ENCODE peak calls at places on chromosomes 13 and 19, in five cellular contexts. H is mammary epithelial cell, J is aorta, A is coronary artery, F is astrocyte of the spinal cord. O is an unnamed sample.

GRCh38 chr19:16087940-16088339 is 11.6 kb downstream of the TPM4 start:
- DNase-seq in H (no peak), A (no peak), J (no peak), F (no peak), O (no peak)

GRCh38 chr13:60143775-60144174 is 20.0 kb downstream of the DIAPH3 start:
- DNase-seq in A (no peak), F (no peak), H (no peak), J (no peak), O (no peak)

GRCh38 chr13:72025836-72026235 is 158.8 kb upstream of the DACH1 start:
- DNase-seq in J (no peak), F (peak; percentile 13), A (no peak), H (no peak), O (no peak)

GRCh38 chr19:7637374-7638256 is 705 bp downstream of the STXBP2 start:
- DNase-seq in J (peak; percentile 73), H (peak; percentile 8), A (no peak), F (no peak), O (no peak)

GRCh38 chr19:40714519-40715299 is 2.0 kb downstream of the COQ8B start:
- DNase-seq in A (peak; percentile 95), H (peak; percentile 89), F (peak; percentile 95), J (peak; percentile 96), O (peak; percentile 78)

GRCh38 chr19:29683009-29683408 is 17.7 kb downstream of the PLEKHF1 start:
- DNase-seq in H (peak; percentile 49), J (peak; percentile 10), A (no peak), F (peak; percentile 30), O (no peak)

GRCh38 chr19:11456659-11457058 is 21.2 kb downstream of the PRKCSH start:
- DNase-seq in H (no peak), F (no peak), J (no peak), A (no peak), O (no peak)

GRCh38 chr13:113981201-113981605 is 7.3 kb upstream of the C13orf46 start:
- DNase-seq in F (peak; percentile 84), H (peak; percentile 81), J (peak; percentile 42), A (no peak), O (no peak)

GRCh38 chr13:113369881-113370280 is 6.0 kb upstream of the GRTP1 start:
- DNase-seq in H (no peak), J (no peak), A (no peak), F (no peak), O (no peak)

GRCh38 chr19:35901055-35901644 is 810 bp upstream of the NFKBID start:
- DNase-seq in J (no peak), A (no peak), H (no peak), F (peak; percentile 9), O (no peak)

GRCh38 chr19:35899547-35900214 is 659 bp downstream of the NFKBID start:
- DNase-seq in A (no peak), F (peak; percentile 77), J (peak; percentile 90), H (peak; percentile 82), O (peak; percentile 36)

GRCh38 chr19:35895911-35896642 is 4.3 kb downstream of the NFKBID start:
- DNase-seq in A (no peak), H (no peak), J (no peak), F (no peak), O (no peak)

GRCh38 chr19:35896643-35897040 is 3.7 kb downstream of the NFKBID start:
- DNase-seq in J (no peak), A (no peak), H (no peak), F (no peak), O (no peak)

DNA sequence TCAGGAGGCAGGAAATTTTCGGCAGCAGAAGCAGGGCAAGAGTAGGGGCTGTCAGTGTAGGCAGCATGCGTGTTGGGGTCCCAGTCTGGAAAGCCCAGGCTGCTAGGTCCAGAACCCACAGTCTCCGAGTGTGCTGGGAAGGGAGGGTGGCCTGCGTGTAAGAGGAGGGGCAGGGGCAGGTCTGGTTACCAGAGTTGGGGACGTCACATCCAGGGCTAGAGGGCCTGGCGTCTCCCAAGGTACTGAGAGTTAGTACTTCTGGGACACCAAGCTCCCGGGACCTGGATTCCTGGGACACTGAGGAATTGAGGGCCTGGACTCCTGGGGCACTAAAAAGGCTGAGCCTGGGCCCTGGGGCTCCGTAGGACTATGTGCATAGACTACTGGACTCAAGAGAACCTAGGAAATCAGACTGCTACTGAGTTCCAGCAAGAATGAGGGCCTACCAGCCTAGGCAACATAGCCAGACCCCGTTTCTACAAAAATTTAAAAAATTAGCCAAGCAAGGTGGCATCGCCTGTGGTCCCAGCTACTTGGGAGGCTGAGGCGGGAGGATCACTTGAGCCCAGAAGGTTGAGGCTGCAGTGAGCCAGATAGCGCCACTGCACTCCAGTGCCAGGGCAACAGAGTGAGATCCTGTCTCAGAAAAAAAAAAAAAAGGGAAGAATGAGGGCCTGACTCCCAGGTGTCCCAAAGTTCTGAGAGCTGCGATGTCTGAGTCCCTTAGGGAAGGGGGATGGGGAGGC is 2.5 kb downstream of the NFKBID start:
- DNase-seq in H (no peak), J (no peak), F (no peak), A (no peak), O (no peak)
- H3K4me3 ChIP-seq in H (peak overlapping the region; percentile 82), J (no peak overlapping the region), F (peak overlapping the region; percentile 72), A (peak overlapping the region; percentile 82), O (peak overlapping the region; percentile 78)

DNA sequence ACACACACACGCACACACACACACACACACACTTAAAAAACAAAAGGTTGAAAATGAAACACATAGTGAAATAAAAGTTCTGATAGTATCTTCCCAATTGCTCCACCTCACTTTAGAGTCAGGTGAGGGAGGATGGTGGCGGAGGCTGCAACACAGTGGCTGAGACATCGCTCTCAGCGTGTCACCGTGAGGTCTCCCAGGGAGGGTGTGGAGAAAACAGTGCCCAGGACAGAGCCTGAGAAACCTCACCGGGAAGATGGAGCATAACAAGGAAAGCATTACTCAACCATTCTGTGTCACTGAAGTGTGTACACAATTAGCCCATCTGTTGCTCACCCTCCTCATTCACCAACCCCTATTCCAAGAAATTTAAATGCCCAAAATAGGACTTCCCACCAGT is 111.4 kb upstream of the USP29 start:
- DNase-seq in J (no peak), A (no peak), F (no peak), H (no peak), O (no peak)
- H3K4me3 ChIP-seq in J (no peak overlapping the region), A (no peak overlapping the region), F (no peak overlapping the region), H (no peak overlapping the region), O (no peak overlapping the region)

GRCh38 chr13:98141509-98141908 is 1.4 kb upstream of the FARP1 start:
- DNase-seq in A (no peak), F (no peak), J (no peak), H (no peak), O (no peak)

GRCh38 chr13:98142427-98143156 is at the start of gene FARP1:
- DNase-seq in H (peak; percentile 77), A (peak; percentile 82), F (peak; percentile 66), J (peak; percentile 80), O (peak; percentile 18)

GRCh38 chr13:98141091-98141490 is 1.8 kb upstream of the FARP1 start:
- DNase-seq in J (no peak), A (no peak), F (no peak), H (no peak), O (no peak)

GRCh38 chr13:98143157-98143553 is 261 bp downstream of the FARP1 start:
- DNase-seq in F (no peak), J (peak; percentile 57), H (no peak), A (no peak), O (no peak)

DNA sequence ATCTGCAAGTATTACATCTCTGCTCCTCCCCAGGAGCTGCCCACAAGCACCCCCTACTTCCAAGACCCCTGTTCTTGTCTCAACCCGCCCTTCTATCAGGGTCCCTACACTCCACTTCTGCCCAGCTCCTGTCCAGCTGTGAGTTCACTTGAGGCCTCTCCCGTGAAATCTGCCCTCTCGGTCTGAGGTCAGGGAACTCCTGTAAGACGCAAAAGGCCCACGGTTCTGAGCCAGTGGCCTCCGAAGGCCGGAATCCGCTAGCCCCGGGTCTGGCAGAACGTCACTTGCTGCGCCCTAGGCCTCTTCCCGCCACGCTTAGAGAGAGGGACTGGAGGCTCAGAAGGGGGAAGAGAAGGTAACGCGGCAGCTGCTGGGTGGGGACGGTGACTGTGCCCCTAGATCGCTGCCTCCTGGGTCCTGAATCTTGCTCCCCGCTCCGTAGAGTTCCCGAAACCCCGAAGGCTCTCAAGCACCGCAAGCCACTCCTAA is 912 bp upstream of the FARP1 start:
- DNase-seq in J (peak; percentile 60), F (no peak), H (no peak), A (peak; percentile 73), O (no peak)
- H3K4me3 ChIP-seq in J (no peak overlapping the region), F (peak overlapping the region; percentile 52), H (no peak overlapping the region), A (peak overlapping the region; percentile 96), O (peak overlapping the region; percentile 61)

DNA sequence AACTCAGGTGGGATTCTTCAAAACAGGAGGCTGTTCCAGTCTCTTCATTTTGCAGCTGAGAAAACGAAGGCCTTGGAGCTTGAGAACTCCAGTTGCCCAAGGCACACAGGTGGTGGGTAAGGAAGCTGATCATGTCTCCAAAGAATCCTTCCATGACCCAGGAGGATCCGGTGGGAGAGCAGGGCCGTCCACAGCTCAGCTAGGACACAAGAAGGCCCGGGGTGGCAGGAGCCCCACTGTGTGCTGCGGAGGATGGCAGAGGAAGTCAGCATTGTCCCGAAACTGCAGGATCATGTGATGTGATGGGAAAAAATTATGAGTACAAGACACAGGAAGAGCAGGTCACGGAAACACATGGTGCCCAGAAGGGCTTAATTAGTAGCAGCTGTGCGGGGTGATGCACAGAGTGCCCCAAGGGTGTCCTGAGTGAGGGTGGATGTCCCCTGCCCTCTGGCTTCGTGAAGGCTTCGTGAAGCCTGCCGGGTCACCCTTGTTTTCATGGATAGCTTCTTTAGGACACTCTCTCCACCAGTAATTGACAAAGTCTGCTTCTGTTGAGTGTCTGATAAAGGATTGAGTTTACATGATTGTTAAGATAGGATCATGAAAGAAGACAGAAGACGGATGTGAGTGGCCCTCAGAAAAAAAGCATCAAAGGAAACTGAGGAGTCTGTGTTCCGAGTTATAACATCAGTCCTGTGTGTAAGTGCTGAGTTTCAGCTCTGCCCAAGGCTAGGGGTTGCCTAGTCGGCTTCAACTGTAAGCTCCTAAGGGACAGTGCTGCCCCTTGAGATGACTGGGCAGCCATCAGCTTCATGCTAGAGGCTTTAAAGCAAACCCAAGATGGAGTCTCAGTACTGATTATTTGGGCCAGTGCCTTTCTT is 33.8 kb upstream of the SACS start:
- DNase-seq in J (peak; percentile 42), H (no peak), A (no peak), F (no peak), O (no peak)
- H3K4me3 ChIP-seq in J (no peak overlapping the region), H (no peak overlapping the region), A (no peak overlapping the region), F (no peak overlapping the region), O (no peak overlapping the region)

GRCh38 chr19:17202713-17203112 is 12.4 kb upstream of the USE1 start:
- DNase-seq in H (no peak), A (no peak), J (no peak), F (no peak), O (no peak)
- H3K4me3 ChIP-seq in H (no peak overlapping the region), A (no peak overlapping the region), J (no peak overlapping the region), F (no peak overlapping the region), O (no peak overlapping the region)